ENCODE peak calls at places on chromosomes 16 and 17, in four cellular contexts. M is IMR-90, J is tibial artery, O is foreskin fibroblast. C is an unnamed sample.
A peak's percentile ranks its signal among the peaks of the same experiment; 100 is the strongest.

GRCh38 chr17:19362293-19363113 is at the start of gene B9D1:
- DNase-seq in J (peak; percentile 97), M (peak; percentile 89), O (peak; percentile 98), C (peak; percentile 73)

GRCh38 chr16:1929578-1930337 is 11.5 kb upstream of the HS3ST6 start:
- DNase-seq in O (peak; percentile 94), J (peak; percentile 91), M (peak; percentile 72), C (peak; percentile 25)

GRCh38 chr17:50479522-50480141 is 972 bp downstream of the RSAD1 start:
- DNase-seq in O (peak; percentile 92), J (peak; percentile 84), M (peak; percentile 78), C (no peak)

GRCh38 chr17:72516772-72517399 is 396.1 kb downstream of the SOX9 start:
- DNase-seq in O (no peak), J (no peak), M (no peak), C (peak; percentile 21)

GRCh38 chr16:55641430-55642056 is 14.2 kb upstream of the SLC6A2 start:
- DNase-seq in M (peak; percentile 51), J (no peak), O (no peak), C (no peak)

GRCh38 chr17:16989230-16989952 is 17.5 kb upstream of the TNFRSF13B start:
- DNase-seq in M (no peak), O (no peak), J (no peak), C (no peak)

GRCh38 chr17:76139801-76140660 is 1.0 kb downstream of the FOXJ1 start:
- DNase-seq in J (no peak), M (no peak), O (peak; percentile 24), C (no peak)

GRCh38 chr16:55444754-55445485 is 34.1 kb upstream of the MMP2 start:
- DNase-seq in J (peak; percentile 75), M (no peak), O (no peak), C (no peak)

GRCh38 chr16:26382607-26383006 is 684.1 kb upstream of the C16orf82 start:
- DNase-seq in M (no peak), O (no peak), J (no peak), C (no peak)

GRCh38 chr17:55674107-55674506 is 48.6 kb downstream of the TMEM100 start:
- DNase-seq in O (peak; percentile 89), J (no peak), M (no peak), C (peak; percentile 58)

GRCh38 chr16:54236761-54237160 is 49.8 kb downstream of the IRX3 start:
- DNase-seq in J (no peak), M (peak; percentile 43), O (peak; percentile 67), C (peak; percentile 14)

GRCh38 chr17:51228177-51228576 is 31.7 kb downstream of the MBTD1 start:
- DNase-seq in J (no peak), O (peak; percentile 15), M (peak; percentile 68), C (peak; percentile 45)

GRCh38 chr17:58028591-58028990 is 21.5 kb upstream of the SRSF1 start:
- DNase-seq in M (no peak), O (no peak), J (no peak), C (no peak)

GRCh38 chr16:72203401-72203800 is 31.4 kb upstream of the PMFBP1 start:
- DNase-seq in O (peak; percentile 80), J (peak; percentile 69), M (peak; percentile 4), C (no peak)

GRCh38 chr16:81716478-81717210 is 62.4 kb upstream of the PLCG2 start:
- DNase-seq in J (no peak), M (no peak), O (no peak), C (no peak)

DNA sequence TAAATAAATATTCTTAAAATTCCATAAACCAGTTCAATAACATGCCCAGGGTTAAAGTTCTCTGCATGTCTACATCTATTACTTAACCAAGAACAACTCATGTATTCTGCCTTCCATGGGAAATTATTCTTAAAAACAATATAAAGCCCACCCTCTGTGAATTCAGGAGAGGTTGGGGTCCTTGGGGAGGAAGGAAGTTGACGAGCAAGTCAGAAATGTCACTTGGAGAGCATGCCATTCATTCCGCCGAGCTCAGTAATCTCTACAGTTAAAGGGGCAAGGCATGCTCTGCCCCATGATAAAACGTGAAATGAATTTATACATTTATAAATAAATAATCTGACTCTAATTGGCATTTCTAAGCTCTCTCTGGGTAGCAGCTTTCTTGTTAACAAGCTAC is 405.1 kb downstream of the TOX3 start:
- DNase-seq in M (no peak), J (no peak), O (no peak), C (no peak)
- H3K4me3 ChIP-seq in M (no peak overlapping the region), J (no peak overlapping the region), O (no peak overlapping the region), C (no peak overlapping the region)

GRCh38 chr17:38538906-38539305 is 66.8 kb downstream of the SRCIN1 start:
- DNase-seq in O (no peak), J (no peak), M (no peak), C (no peak)
- H3K4me3 ChIP-seq in O (no peak overlapping the region), J (no peak overlapping the region), M (no peak overlapping the region), C (no peak overlapping the region)

GRCh38 chr17:10025976-10026785 is 121.1 kb upstream of the RCVRN start:
- DNase-seq in J (peak; percentile 52), O (no peak), M (no peak), C (no peak)
- H3K4me3 ChIP-seq in J (no peak overlapping the region), O (no peak overlapping the region), M (no peak overlapping the region), C (no peak overlapping the region)

GRCh38 chr16:89446975-89447293 is 43.4 kb downstream of the ANKRD11 start:
- DNase-seq in M (no peak), O (no peak), J (no peak), C (no peak)
- H3K4me3 ChIP-seq in M (no peak overlapping the region), O (no peak overlapping the region), J (no peak overlapping the region), C (no peak overlapping the region)

GRCh38 chr17:33523577-33523981 is 230.5 kb upstream of the ASIC2 start:
- DNase-seq in J (peak; percentile 73), M (no peak), O (no peak), C (no peak)
- H3K4me3 ChIP-seq in J (no peak overlapping the region), M (no peak overlapping the region), O (no peak overlapping the region), C (no peak overlapping the region)

GRCh38 chr17:4584835-4585187 is 482 bp downstream of the SMTNL2 start:
- DNase-seq in O (no peak), J (no peak), M (no peak), C (no peak)
- H3K4me3 ChIP-seq in O (no peak overlapping the region), J (peak overlapping the region; percentile 48), M (no peak overlapping the region), C (no peak overlapping the region)

DNA sequence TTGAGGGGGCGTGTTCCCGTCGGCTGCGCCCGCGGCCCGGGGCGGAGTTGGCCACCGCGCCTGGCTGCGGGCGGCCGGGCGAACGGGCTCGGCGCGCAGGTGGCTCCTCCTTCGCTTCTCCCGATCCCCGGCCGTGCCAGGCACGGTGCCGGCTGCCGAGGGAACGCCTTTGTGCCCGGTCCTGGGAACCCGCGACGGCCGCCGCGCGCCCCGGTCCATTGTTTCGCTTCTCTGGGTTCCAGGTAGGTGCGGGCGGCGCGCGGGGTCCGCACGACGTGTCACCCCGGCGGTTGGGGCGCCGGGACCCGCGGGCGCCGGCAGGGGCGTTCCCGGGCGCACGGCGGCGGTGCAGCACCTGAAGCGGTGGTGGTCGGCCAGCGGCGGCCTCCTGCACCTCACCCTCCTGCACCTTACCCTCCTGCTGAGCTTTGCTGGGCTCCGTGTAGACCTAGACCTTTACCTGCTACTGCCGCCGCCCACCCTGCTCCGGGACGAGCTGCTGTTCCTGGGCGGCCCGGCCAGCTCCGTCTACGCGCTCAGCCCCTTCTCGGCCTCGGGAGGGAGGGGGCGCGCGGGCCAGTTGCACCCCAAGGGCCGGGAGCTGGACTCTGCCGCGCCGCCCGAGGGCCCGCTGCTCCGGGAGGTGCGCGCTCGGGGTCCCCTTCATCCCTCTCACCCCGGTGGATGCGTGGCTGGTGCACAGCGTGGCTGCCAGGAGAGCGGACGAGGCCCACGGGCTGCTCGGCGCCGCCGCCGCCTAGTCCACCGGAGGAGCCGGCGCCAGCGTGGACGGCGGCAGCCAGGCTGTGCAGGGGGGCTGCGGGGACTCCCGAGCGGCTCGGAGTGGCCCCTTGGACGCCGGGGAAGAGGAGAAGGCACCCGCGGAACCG is 99.9 kb downstream of the EFCAB13 start:
- DNase-seq in O (peak; percentile 10), J (no peak), M (no peak), C (no peak)
- H3K4me3 ChIP-seq in O (peak overlapping the region; percentile 32), J (peak overlapping the region; percentile 56), M (peak overlapping the region; percentile 63), C (peak overlapping the region; percentile 43)

GRCh38 chr17:607341-608060 is 107.1 kb downstream of the VPS53 start:
- DNase-seq in J (no peak), O (no peak), M (peak; percentile 22), C (no peak)
- H3K4me3 ChIP-seq in J (no peak overlapping the region), O (no peak overlapping the region), M (no peak overlapping the region), C (no peak overlapping the region)

C was measured in skeletal muscle cell.